ENCODE peak calls at places on chromosome 19, in ten cellular contexts. Z is A549, I is stomach, P is tibial nerve, A is transverse colon, X is upper lobe of left lung, K is GM12878, F is ovary, B is K562, S is HepG2. L is an unnamed sample.
A peak's percentile ranks its signal among the peaks of the same experiment; 100 is the strongest.

GRCh38 chr19:55257461-55258411 is 1.1 kb downstream of the PPP6R1 start:
- DNase-seq in Z (no peak), I (no peak), P (no peak), A (no peak), X (no peak), K (no peak), F (peak; percentile 51), B (peak; percentile 70), S (no peak), L (no peak)

GRCh38 chr19:32421589-32422361 is 16.2 kb downstream of the DPY19L3 start:
- DNase-seq in Z (no peak), I (no peak), P (no peak), A (no peak), X (peak; percentile 44), K (no peak), F (no peak), B (peak; percentile 82), S (no peak), L (no peak)

GRCh38 chr19:44447864-44448674 is at the start of gene ZNF229:
- DNase-seq in Z (peak; percentile 99), I (peak; percentile 86), P (peak; percentile 55), A (peak; percentile 72), X (peak; percentile 65), K (no peak), F (peak; percentile 83), B (peak; percentile 78), S (peak; percentile 12), L (no peak)

GRCh38 chr19:15934332-15935078 is at the start of gene CYP4F11:
- DNase-seq in Z (peak; percentile 87), I (peak; percentile 96), P (peak; percentile 23), A (peak; percentile 95), X (no peak), K (no peak), F (peak; percentile 18), B (no peak), S (peak; percentile 87), L (peak; percentile 77)

GRCh38 chr19:58330458-58330857 is 3.7 kb downstream of the ZSCAN22 start:
- DNase-seq in Z (no peak), I (peak; percentile 31), P (no peak), A (no peak), X (no peak), K (no peak), F (no peak), B (peak; percentile 66), S (no peak), L (no peak)

GRCh38 chr19:16562608-16563025 is 9.6 kb downstream of the SLC35E1 start:
- DNase-seq in Z (no peak), I (no peak), P (no peak), A (no peak), X (no peak), K (no peak), F (no peak), B (peak; percentile 57), S (no peak), L (no peak)

GRCh38 chr19:57171551-57172081 is 4.3 kb upstream of the DUXA start:
- DNase-seq in Z (no peak), I (no peak), P (peak; percentile 15), A (peak; percentile 10), X (no peak), K (no peak), F (peak; percentile 62), B (no peak), S (peak; percentile 20), L (no peak)

GRCh38 chr19:40740747-40741146 is 9.5 kb downstream of the ACTMAP start:
- DNase-seq in Z (no peak), I (no peak), P (peak; percentile 81), A (no peak), X (no peak), K (no peak), F (no peak), B (no peak), S (no peak), L (peak; percentile 93)

GRCh38 chr19:35458821-35459391 is 10.8 kb downstream of the FFAR2 start:
- DNase-seq in Z (peak; percentile 52), I (peak; percentile 72), P (no peak), A (no peak), X (peak; percentile 42), K (peak; percentile 64), F (no peak), B (no peak), S (peak; percentile 92), L (no peak)

GRCh38 chr19:35457173-35457572 is 9.1 kb downstream of the FFAR2 start:
- DNase-seq in Z (no peak), I (no peak), P (no peak), A (no peak), X (no peak), K (peak; percentile 68), F (no peak), B (no peak), S (no peak), L (no peak)

GRCh38 chr19:35458192-35458591 is 10.1 kb downstream of the FFAR2 start:
- DNase-seq in Z (no peak), I (no peak), P (no peak), A (no peak), X (no peak), K (no peak), F (no peak), B (no peak), S (no peak), L (no peak)

GRCh38 chr19:35454663-35455062 is 6.6 kb downstream of the FFAR2 start:
- DNase-seq in Z (no peak), I (no peak), P (no peak), A (no peak), X (no peak), K (no peak), F (no peak), B (no peak), S (no peak), L (no peak)

DNA sequence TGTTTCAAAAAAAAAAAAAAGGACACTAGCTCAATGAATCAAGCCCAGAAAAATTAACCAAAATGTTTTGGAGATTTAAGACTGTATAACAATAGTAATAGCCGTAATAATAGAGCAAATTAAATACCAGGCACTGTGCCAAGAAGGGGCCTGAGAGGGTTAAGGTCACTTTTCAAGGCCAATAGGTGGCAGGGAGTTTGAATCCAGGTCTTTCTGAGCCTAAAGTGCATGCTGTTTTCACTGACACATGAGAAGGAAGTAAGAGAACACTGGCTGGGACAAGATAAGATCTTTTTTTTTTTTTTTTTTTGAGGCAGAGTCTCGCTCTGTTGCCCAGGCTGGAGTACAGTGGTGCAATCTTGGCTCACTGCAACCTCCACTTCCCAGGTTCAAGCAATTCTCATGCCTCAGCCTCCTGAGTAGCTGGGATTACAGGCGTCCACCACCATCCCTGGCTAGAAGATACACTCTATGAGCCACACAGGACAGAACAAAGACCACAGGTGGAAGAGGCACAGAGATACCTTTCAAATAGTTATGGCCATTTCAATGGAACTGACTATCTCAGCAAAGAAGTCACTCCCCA is 7.7 kb downstream of the FFAR2 start:
- DNase-seq in Z (no peak), I (no peak), P (no peak), A (no peak), X (no peak), K (no peak), F (no peak), B (no peak), S (peak; percentile 21), L (no peak)
- TF ChIP-seq CTCF in Z (no peak), I (no peak), P (no peak), A (no peak), X (no peak), K (no peak), F (no peak), B (no peak), S (no peak), L (no peak)

GRCh38 chr19:7010722-7011593 is 10.3 kb downstream of the MBD3L2B start:
- DNase-seq in Z (no peak), I (no peak), P (no peak), A (no peak), X (no peak), K (no peak), F (no peak), B (no peak), S (no peak), L (no peak)
- TF ChIP-seq EP300 in Z (no peak), I (no peak), P (no peak), A (no peak), X (no peak), K (no peak), F (no peak), B (no peak), S (no peak), L (no peak)

GRCh38 chr19:1850809-1851544 is 2.7 kb upstream of the REXO1 start:
- DNase-seq in Z (no peak), I (no peak), P (no peak), A (no peak), X (no peak), K (no peak), F (no peak), B (peak; percentile 42), S (no peak), L (no peak)
- TF ChIP-seq CTCF in Z (no peak), I (no peak), P (no peak), A (no peak), X (no peak), K (no peak), F (no peak), B (peak; percentile 48), S (peak; percentile 43), L (no peak)

GRCh38 chr19:18483119-18483518 is 38.8 kb downstream of the ELL start:
- DNase-seq in Z (no peak), I (no peak), P (no peak), A (no peak), X (no peak), K (no peak), F (no peak), B (no peak), S (no peak), L (no peak)
- TF ChIP-seq EP300 in Z (no peak), I (no peak), P (no peak), A (no peak), X (no peak), K (no peak), F (no peak), B (no peak), S (no peak), L (no peak)